ENCODE peak calls at places on chromosomes 6 and 20, in six cellular contexts. F is K562, T is GM12865, U is fibroblast of lung, D is HFF-Myc, Q is GM23248. E is an unnamed sample.
A peak's percentile ranks its signal among the peaks of the same experiment; 100 is the strongest.

GRCh38 chr6:129440691-129441090 is 269.3 kb downstream of the ARHGAP18 start:
- DNase-seq in Q (no peak), U (peak; percentile 74), F (peak; percentile 27), D (peak; percentile 42), T (no peak), E (no peak)

GRCh38 chr20:4910951-4911350 is 90.4 kb downstream of the SLC23A2 start:
- DNase-seq in T (no peak), Q (no peak), U (no peak), F (no peak), D (no peak), E (no peak)

GRCh38 chr6:134902907-134903306 is 47.0 kb downstream of the ALDH8A1 start:
- DNase-seq in Q (no peak), T (no peak), D (no peak), F (no peak), U (no peak), E (no peak)

GRCh38 chr6:135521431-135521830 is 23.9 kb upstream of the AHI1 start:
- DNase-seq in Q (peak; percentile 63), U (peak; percentile 49), D (no peak), F (no peak), T (no peak), E (no peak)

GRCh38 chr6:80832337-80832736 is 725.9 kb downstream of the BCKDHB start:
- DNase-seq in T (no peak), Q (no peak), U (no peak), D (no peak), F (no peak), E (no peak)

GRCh38 chr6:103675807-103676406 is 1183.8 kb downstream of the HACE1 start:
- DNase-seq in Q (no peak), T (no peak), D (no peak), U (no peak), F (no peak), E (no peak)

GRCh38 chr20:50281831-50282591 is 91.4 kb downstream of the CEBPB start:
- DNase-seq in T (peak; percentile 24), F (peak; percentile 69), D (no peak), U (no peak), Q (no peak), E (no peak)

GRCh38 chr20:57727863-57728262 is 18.0 kb upstream of the PMEPA1 start:
- DNase-seq in U (no peak), T (no peak), D (no peak), F (no peak), Q (no peak), E (no peak)

GRCh38 chr6:50966532-50966931 is 147.9 kb downstream of the TFAP2B start:
- DNase-seq in T (peak; percentile 32), Q (no peak), D (no peak), F (no peak), U (no peak), E (no peak)

GRCh38 chr6:158285321-158285960 is 26.8 kb upstream of the TULP4 start:
- DNase-seq in T (no peak), Q (peak; percentile 15), F (no peak), D (no peak), U (peak; percentile 70), E (no peak)

GRCh38 chr20:34527016-34527415 is 10.8 kb downstream of the DYNLRB1 start:
- DNase-seq in F (no peak), Q (no peak), U (no peak), D (no peak), T (no peak), E (no peak)

GRCh38 chr20:24289737-24290481 is 179.5 kb upstream of the SYNDIG1 start:
- DNase-seq in U (no peak), T (no peak), D (no peak), F (no peak), Q (no peak), E (peak; percentile 96)

GRCh38 chr6:7125290-7125689 is 17.5 kb downstream of the RREB1 start:
- DNase-seq in U (no peak), T (no peak), Q (no peak), F (no peak), D (no peak), E (no peak)

GRCh38 chr6:113185299-113185698 is 671.8 kb upstream of the MARCKS start:
- DNase-seq in D (no peak), T (no peak), U (peak; percentile 45), F (no peak), Q (peak; percentile 10), E (no peak)

GRCh38 chr6:131130546-131130925 is 4.7 kb upstream of the AKAP7 start:
- DNase-seq in Q (no peak), D (no peak), U (peak; percentile 11), T (no peak), F (no peak), E (no peak)

GRCh38 chr6:148055410-148055809 is 287.2 kb upstream of the SASH1 start:
- DNase-seq in T (no peak), Q (no peak), D (no peak), U (no peak), F (peak; percentile 4), E (no peak)

GRCh38 chr6:144216668-144217218 is 66.4 kb downstream of the STX11 start:
- DNase-seq in F (no peak), T (no peak), Q (no peak), U (no peak), D (no peak), E (no peak)

GRCh38 chr6:140671926-140672325 is 1297.5 kb upstream of the CITED2 start:
- DNase-seq in F (peak; percentile 6), T (no peak), U (peak; percentile 3), D (no peak), Q (no peak), E (no peak)

GRCh38 chr20:20820780-20821495 is 108.5 kb upstream of the RALGAPA2 start:
- DNase-seq in F (no peak), U (no peak), T (no peak), Q (no peak), D (no peak), E (no peak)

GRCh38 chr6:71404145-71404966 is 115.7 kb downstream of the OGFRL1 start:
- DNase-seq in U (peak; percentile 93), F (no peak), Q (peak; percentile 82), D (no peak), T (no peak), E (no peak)

GRCh38 chr6:159941286-159942113 is 27.4 kb upstream of the IGF2R start:
- DNase-seq in U (peak; percentile 41), T (peak; percentile 78), D (no peak), F (peak; percentile 56), Q (peak; percentile 54), E (peak; percentile 59)

GRCh38 chr6:108559097-108559883 is 1.4 kb upstream of the FOXO3 start:
- DNase-seq in D (no peak), T (peak; percentile 90), Q (peak; percentile 94), U (peak; percentile 83), F (peak; percentile 91), E (peak; percentile 77)

GRCh38 chr20:327946-328563 is 2.7 kb downstream of the SOX12 start:
- DNase-seq in U (no peak), D (no peak), Q (peak; percentile 48), F (peak; percentile 23), T (no peak), E (no peak)

GRCh38 chr20:329325-329695 is 4.0 kb downstream of the SOX12 start:
- DNase-seq in U (no peak), D (no peak), T (no peak), Q (no peak), F (no peak), E (no peak)

GRCh38 chr20:329851-330232 is 4.5 kb downstream of the SOX12 start:
- DNase-seq in U (no peak), F (no peak), T (no peak), Q (no peak), D (no peak), E (no peak)

GRCh38 chr20:328596-329324 is 3.4 kb downstream of the SOX12 start:
- DNase-seq in U (no peak), T (no peak), Q (peak; percentile 65), D (no peak), F (peak; percentile 16), E (no peak)

DNA sequence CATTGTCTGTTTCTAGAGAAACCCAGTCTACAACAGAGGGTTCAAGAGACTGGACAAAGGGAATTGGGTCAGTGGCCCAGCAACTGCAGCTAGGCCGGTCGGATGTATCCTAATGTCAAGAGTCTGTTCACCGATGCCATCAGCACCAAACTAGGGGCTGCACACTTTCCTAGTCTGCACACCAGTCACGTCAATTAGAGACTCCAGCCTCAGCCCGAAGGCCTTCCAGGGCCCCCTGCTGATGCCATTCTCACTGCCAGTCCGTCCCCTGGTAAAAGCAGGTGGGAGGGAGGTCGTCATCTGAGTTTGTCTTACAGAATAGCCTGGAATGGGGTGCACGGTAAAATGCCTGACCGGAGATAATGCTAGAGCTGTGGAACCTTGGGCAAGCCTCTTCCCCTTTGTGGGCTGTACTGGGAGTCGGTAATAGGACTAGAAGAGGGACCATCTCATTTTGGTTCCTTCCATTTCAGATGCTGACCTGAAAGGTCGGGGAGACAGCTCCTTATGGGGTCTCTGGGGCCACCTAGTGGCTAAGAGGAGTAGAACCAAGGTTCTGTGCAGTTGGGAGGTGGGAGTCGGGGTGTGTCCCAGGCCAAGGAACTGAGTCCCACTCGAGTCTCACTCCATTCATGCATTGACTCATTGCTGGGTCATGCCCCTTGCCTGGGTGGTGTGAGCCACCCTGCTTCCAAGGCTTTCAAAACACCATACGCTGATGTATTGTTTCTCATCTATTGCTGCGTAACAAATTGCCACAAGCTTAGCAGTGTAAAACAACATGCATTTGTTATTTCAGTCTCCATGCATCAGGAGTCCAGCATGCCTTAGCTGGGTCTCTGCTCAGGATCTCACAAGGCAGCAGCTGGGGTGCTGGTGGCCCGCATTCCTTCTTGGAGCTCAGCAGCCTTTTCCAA is 5.1 kb downstream of the SOX12 start:
- DNase-seq in U (peak; percentile 59), Q (peak; percentile 85), F (peak; percentile 78), D (no peak), T (peak; percentile 80), E (peak; percentile 51)
- H3K4me3 ChIP-seq in U (no peak overlapping the region), Q (no peak overlapping the region), F (no peak overlapping the region), D (no peak overlapping the region), T (no peak overlapping the region), E (no peak overlapping the region)

GRCh38 chr20:46253391-46253790 is 54.9 kb downstream of the CDH22 start:
- DNase-seq in T (no peak), D (no peak), U (no peak), F (no peak), Q (peak; percentile 22), E (no peak)

GRCh38 chr20:46249671-46250070 is 58.6 kb downstream of the CDH22 start:
- DNase-seq in T (no peak), Q (no peak), U (no peak), D (no peak), F (no peak), E (no peak)

GRCh38 chr20:46252352-46253091 is 55.8 kb downstream of the CDH22 start:
- DNase-seq in Q (no peak), U (no peak), T (no peak), F (no peak), D (no peak), E (no peak)

GRCh38 chr20:46251211-46251673 is 57.1 kb downstream of the CDH22 start:
- DNase-seq in T (no peak), F (no peak), Q (peak; percentile 15), U (no peak), D (no peak), E (no peak)

GRCh38 chr20:46250772-46251171 is 57.5 kb downstream of the CDH22 start:
- DNase-seq in F (no peak), D (no peak), U (no peak), T (no peak), Q (no peak), E (no peak)
- H3K4me3 ChIP-seq in F (no peak overlapping the region), D (no peak overlapping the region), U (no peak overlapping the region), T (no peak overlapping the region), Q (no peak overlapping the region), E (no peak overlapping the region)

GRCh38 chr20:63434599-63435378 is 37.7 kb downstream of the KCNQ2 start:
- DNase-seq in F (peak; percentile 77), T (peak; percentile 86), D (peak; percentile 62), Q (peak; percentile 77), U (peak; percentile 33), E (peak; percentile 83)
- H3K4me3 ChIP-seq in F (no peak overlapping the region), T (peak overlapping the region; percentile 35), D (no peak overlapping the region), Q (no peak overlapping the region), U (no peak overlapping the region), E (no peak overlapping the region)

GRCh38 chr20:45969712-45970634 is 2.0 kb downstream of the ZNF335 start:
- DNase-seq in Q (peak; percentile 85), T (no peak), F (peak; percentile 85), D (peak; percentile 59), U (peak; percentile 56), E (peak; percentile 48)
- H3K4me3 ChIP-seq in Q (peak overlapping the region; percentile 91), T (peak overlapping the region; percentile 88), F (peak overlapping the region; percentile 82), D (peak overlapping the region; percentile 77), U (peak overlapping the region; percentile 96), E (peak overlapping the region; percentile 98)